ENCODE peak calls at places on chromosomes 6 and 20, in five cellular contexts. Q is tibial artery, J is epithelial cell of proximal tubule, K is NCI-H2171, E is T-cell. N is an unnamed sample.

GRCh38 chr6:140485740-140486467 is 1111.5 kb upstream of the CITED2 start:
- DNase-seq in E (no peak), Q (no peak), K (no peak), J (peak), N (peak)

GRCh38 chr6:154619183-154619582 is 108.7 kb upstream of the CNKSR3 start:
- DNase-seq in E (no peak), K (no peak), J (no peak), Q (no peak), N (no peak)

GRCh38 chr6:57089687-57090457 is at the start of gene ZNF451:
- DNase-seq in K (peak), J (peak), Q (peak), E (peak), N (peak)

GRCh38 chr6:108179741-108180140 is 13.9 kb downstream of the NR2E1 start:
- DNase-seq in J (no peak), K (no peak), Q (no peak), E (no peak), N (no peak)

GRCh38 chr6:160457843-160458242 is 109.7 kb downstream of the SLC22A3 start:
- DNase-seq in K (no peak), E (no peak), J (no peak), Q (no peak), N (no peak)

GRCh38 chr6:108795814-108796213 is 52.4 kb upstream of the ARMC2 start:
- DNase-seq in E (no peak), Q (no peak), J (no peak), K (no peak), N (no peak)

GRCh38 chr6:36024154-36024760 is at the start of gene SLC26A8:
- DNase-seq in E (no peak), Q (no peak), K (no peak), J (no peak), N (peak)

GRCh38 chr20:8454137-8454712 is 322.2 kb downstream of the PLCB1 start:
- DNase-seq in K (no peak), E (no peak), Q (no peak), J (peak), N (no peak)

GRCh38 chr20:2163312-2163711 is 61.7 kb downstream of the STK35 start:
- DNase-seq in J (no peak), E (no peak), K (no peak), Q (peak), N (no peak)

GRCh38 chr20:52191436-52192295 is at the start of gene ZFP64:
- DNase-seq in E (peak), Q (peak), J (no peak), K (peak), N (peak)

GRCh38 chr6:2542858-2543218 is 207.9 kb downstream of the MYLK4 start:
- DNase-seq in K (no peak), J (peak), Q (no peak), E (no peak), N (no peak)

GRCh38 chr20:58470336-58470978 is 44.7 kb downstream of the APCDD1L start:
- DNase-seq in Q (no peak), J (no peak), K (no peak), E (no peak), N (no peak)

GRCh38 chr20:50584687-50585086 is 74.5 kb downstream of the PTPN1 start:
- DNase-seq in J (no peak), Q (no peak), K (no peak), E (no peak), N (no peak)

GRCh38 chr6:85126448-85127178 is 323.3 kb upstream of the NT5E start:
- DNase-seq in J (no peak), Q (peak), K (no peak), E (no peak), N (no peak)

GRCh38 chr20:44176833-44177533 is 10.0 kb downstream of the JPH2 start:
- DNase-seq in J (no peak), Q (peak), K (no peak), E (no peak), N (no peak)

GRCh38 chr6:90121982-90122381 is 174.7 kb downstream of the BACH2 start:
- DNase-seq in K (no peak), E (no peak), Q (no peak), J (no peak), N (no peak)

GRCh38 chr6:100461273-100461919 is 3.3 kb downstream of the SIM1 start:
- DNase-seq in J (no peak), K (no peak), Q (no peak), E (no peak), N (no peak)

GRCh38 chr6:99492137-99492536 is 23.1 kb downstream of the USP45 start:
- DNase-seq in J (no peak), Q (no peak), E (no peak), K (peak), N (no peak)

GRCh38 chr6:7827142-7827541 is 83.4 kb downstream of the TXNDC5 start:
- DNase-seq in Q (no peak), E (no peak), K (no peak), J (no peak), N (no peak)

GRCh38 chr6:51855310-51856082 is 231.9 kb downstream of the PKHD1 start:
- DNase-seq in E (no peak), J (no peak), K (peak), Q (no peak), N (no peak)

GRCh38 chr6:3713266-3713665 is 38.2 kb downstream of the PXDC1 start:
- DNase-seq in E (no peak), K (no peak), J (no peak), Q (no peak), N (no peak)

GRCh38 chr6:170080828-170081368 is 210.0 kb downstream of the DLL1 start:
- DNase-seq in K (peak), E (no peak), Q (no peak), J (no peak), N (no peak)

GRCh38 chr20:17617212-17617867 is 47.5 kb downstream of the DSTN start:
- DNase-seq in J (no peak), E (peak), Q (peak), K (peak), N (peak)

GRCh38 chr6:15148356-15149058 is 97.4 kb upstream of the JARID2 start:
- DNase-seq in Q (no peak), J (no peak), E (no peak), K (peak), N (no peak)

GRCh38 chr6:149960488-149960887 is 3.3 kb upstream of the ULBP1 start:
- DNase-seq in K (no peak), Q (no peak), J (no peak), E (no peak), N (no peak)

GRCh38 chr6:138509371-138509770 is 10.1 kb upstream of the NHSL1 start:
- DNase-seq in K (no peak), E (no peak), J (no peak), Q (no peak), N (no peak)

GRCh38 chr20:8089668-8090067 is 42.4 kb upstream of the PLCB1 start:
- DNase-seq in E (no peak), K (no peak), Q (no peak), J (no peak), N (no peak)

GRCh38 chr6:7146079-7146828 is 38.5 kb downstream of the RREB1 start:
- DNase-seq in K (no peak), E (no peak), J (no peak), Q (peak), N (peak)

GRCh38 chr20:13105864-13106457 is 97.2 kb downstream of the SPTLC3 start:
- DNase-seq in K (peak), E (no peak), Q (no peak), J (no peak), N (no peak)

GRCh38 chr20:371755-372542 is 8.6 kb upstream of the TRIB3 start:
- DNase-seq in K (no peak), Q (no peak), E (no peak), J (no peak), N (no peak)

GRCh38 chr6:12369781-12370262 is 79.7 kb downstream of the EDN1 start:
- DNase-seq in E (no peak), J (no peak), K (no peak), Q (no peak), N (no peak)

GRCh38 chr20:3222635-3223600 is 13.6 kb downstream of the ITPA start:
- DNase-seq in J (no peak), K (no peak), E (peak), Q (no peak), N (no peak)

GRCh38 chr20:63734111-63734945 is 2.1 kb upstream of the LIME1 start:
- DNase-seq in J (no peak), Q (peak), E (no peak), K (no peak), N (no peak)

GRCh38 chr6:166903027-166903426 is 53.3 kb downstream of the RNASET2 start:
- DNase-seq in E (no peak), J (no peak), K (no peak), Q (no peak), N (no peak)

N was measured in ovary.